ENCODE peak calls at places on chromosomes 11 and 22, in six cellular contexts. M is NAMALWA; E is stimulated activated CD8-positive, alpha-beta memory T cell treated with anti-CD3 and anti-CD28 coated beads, Interleukin-4, amount 100 ng/mL, for 1 hour; V is neural crest cell; X is astrocyte of the spinal cord; O is stimulated activated CD4-positive, alpha-beta T cell treated with anti-CD3 and anti-CD28 coated beads, TNF-alpha, amount 100 ng/mL, for 48 hours. A is an unnamed sample.

GRCh38 chr11:114438303-114438702 is 964 bp upstream of the REXO2 start:
- DNase-seq in X (no peak), V (no peak), M (peak; percentile 12), E (no peak), O (no peak), A (no peak)

GRCh38 chr11:31487848-31488247 is 21.6 kb downstream of the IMMP1L start:
- DNase-seq in O (no peak), E (no peak), M (peak; percentile 70), V (peak; percentile 4), X (peak; percentile 76), A (peak; percentile 15)

GRCh38 chr11:71979582-71979981 is 19.1 kb upstream of the IL18BP start:
- DNase-seq in O (no peak), V (no peak), M (no peak), X (no peak), E (no peak), A (no peak)

GRCh38 chr11:6673523-6673922 is 9.6 kb downstream of the MRPL17 start:
- DNase-seq in E (no peak), M (no peak), O (no peak), V (no peak), X (no peak), A (no peak)

GRCh38 chr11:34810107-34810562 is 106.0 kb downstream of the APIP start:
- DNase-seq in E (no peak), O (no peak), M (no peak), X (no peak), V (no peak), A (no peak)

GRCh38 chr11:132402056-132402684 is 1031.8 kb downstream of the NTM start:
- DNase-seq in M (peak; percentile 21), X (peak; percentile 62), E (no peak), O (no peak), V (peak; percentile 40), A (no peak)

GRCh38 chr11:1778141-1778911 is 14.6 kb upstream of the CTSD start:
- DNase-seq in O (no peak), E (no peak), M (no peak), X (no peak), V (no peak), A (no peak)

GRCh38 chr11:133986545-133986944 is 29.8 kb upstream of the IGSF9B start:
- DNase-seq in O (no peak), X (no peak), V (no peak), E (no peak), M (no peak), A (no peak)

GRCh38 chr11:131671764-131672163 is 301.3 kb downstream of the NTM start:
- DNase-seq in V (no peak), O (no peak), E (no peak), X (no peak), M (no peak), A (no peak)

GRCh38 chr22:33188316-33188715 is 130.1 kb upstream of the SYN3 start:
- DNase-seq in X (no peak), O (no peak), E (no peak), V (no peak), M (no peak), A (no peak)

GRCh38 chr11:74620537-74620936 is 28.2 kb downstream of the POLD3 start:
- DNase-seq in E (no peak), V (no peak), O (no peak), X (no peak), M (no peak), A (no peak)

GRCh38 chr11:12410006-12410728 is 32.8 kb downstream of the PARVA start:
- DNase-seq in M (no peak), V (no peak), O (no peak), E (no peak), X (peak; percentile 53), A (no peak)

GRCh38 chr22:50548046-50548912 is 2.6 kb downstream of the KLHDC7B start:
- DNase-seq in M (no peak), V (no peak), E (no peak), O (no peak), X (no peak), A (no peak)

GRCh38 chr22:19873138-19873959 is 18.7 kb upstream of the GNB1L start:
- DNase-seq in O (no peak), V (no peak), M (no peak), X (no peak), E (no peak), A (no peak)

GRCh38 chr11:74233683-74234082 is 62.6 kb downstream of the PPME1 start:
- DNase-seq in V (no peak), E (no peak), O (no peak), X (no peak), M (no peak), A (no peak)

GRCh38 chr11:79237676-79238075 is 203.2 kb downstream of the TENM4 start:
- DNase-seq in V (no peak), E (no peak), M (no peak), O (no peak), X (peak; percentile 90), A (peak; percentile 73)

GRCh38 chr11:130945945-130946344 is 29.7 kb upstream of the SNX19 start:
- DNase-seq in M (no peak), X (peak; percentile 67), O (no peak), E (no peak), V (no peak), A (peak; percentile 62)

GRCh38 chr11:119759324-119759723 is 30.3 kb upstream of the NECTIN1 start:
- DNase-seq in X (peak; percentile 31), V (no peak), M (no peak), E (no peak), O (no peak), A (peak; percentile 22)

GRCh38 chr22:47274196-47274595 is 511.7 kb downstream of the TBC1D22A start:
- DNase-seq in E (no peak), X (no peak), V (no peak), O (no peak), M (no peak), A (no peak)